ENCODE peak calls at places on chromosome 11, in five cellular contexts. N is mucosa of descending colon; U is stimulated activated CD4-positive, alpha-beta T cell treated with anti-CD3 and anti-CD28 coated beads, TNF-alpha, amount 100 ng/mL, for 24 hours; B is astrocyte of the cerebellum; E is left lung. R is an unnamed sample.

GRCh38 chr11:17978553-17979287 is 34.1 kb downstream of the SERGEF start:
- DNase-seq in N (peak), U (no peak), B (peak), E (peak), R (no peak)

GRCh38 chr11:13962562-13963168 is at the start of gene SPON1:
- DNase-seq in N (peak), U (no peak), B (no peak), E (peak), R (no peak)

GRCh38 chr11:122099345-122100045 is 16.5 kb downstream of the BLID start:
- DNase-seq in N (no peak), U (no peak), B (peak), E (no peak), R (no peak)

GRCh38 chr11:92886243-92886905 is 83.1 kb upstream of the MTNR1B start:
- DNase-seq in N (peak), U (no peak), B (peak), E (no peak), R (no peak)

GRCh38 chr11:128759597-128759996 is 65.7 kb downstream of the FLI1 start:
- DNase-seq in N (no peak), U (no peak), B (no peak), E (no peak), R (no peak)

GRCh38 chr11:113618360-113618759 is 87.7 kb downstream of the TMPRSS5 start:
- DNase-seq in N (no peak), U (no peak), B (peak), E (no peak), R (no peak)

GRCh38 chr11:35337136-35337918 is 82.0 kb downstream of the SLC1A2 start:
- DNase-seq in N (no peak), U (no peak), B (peak), E (no peak), R (no peak)

GRCh38 chr11:76714493-76714892 is 43.9 kb upstream of the LRRC32 start:
- DNase-seq in N (no peak), U (no peak), B (no peak), E (no peak), R (no peak)

GRCh38 chr11:83044958-83045712 is 26.6 kb downstream of the RAB30 start:
- DNase-seq in N (no peak), U (no peak), B (no peak), E (no peak), R (no peak)

GRCh38 chr11:33455827-33456226 is 198.6 kb downstream of the HIPK3 start:
- DNase-seq in N (no peak), U (no peak), B (no peak), E (no peak), R (no peak)

GRCh38 chr11:77068461-77069335 is 1.9 kb downstream of the CAPN5 start:
- DNase-seq in N (peak), U (no peak), B (no peak), E (no peak), R (no peak)

GRCh38 chr11:117796456-117797428 is at the start of gene DSCAML1:
- DNase-seq in N (peak), U (peak), B (no peak), E (no peak), R (no peak)

GRCh38 chr11:66268210-66268952 is at the start of gene RAB1B:
- DNase-seq in N (peak), U (peak), B (peak), E (peak), R (peak)

GRCh38 chr11:10376061-10376460 is 71.2 kb downstream of the ADM start:
- DNase-seq in N (no peak), U (no peak), B (peak), E (no peak), R (no peak)

GRCh38 chr11:36312593-36312990 is 16.5 kb downstream of the PRR5L start:
- DNase-seq in N (no peak), U (no peak), B (peak), E (no peak), R (no peak)

GRCh38 chr11:742156-742546 is 5.1 kb upstream of the TALDO1 start:
- DNase-seq in N (no peak), U (no peak), B (no peak), E (no peak), R (no peak)

GRCh38 chr11:35649984-35650383 is 12.6 kb upstream of the TRIM44 start:
- DNase-seq in N (no peak), U (no peak), B (no peak), E (no peak), R (no peak)

GRCh38 chr11:102831128-102831708 is 12.2 kb downstream of the MMP3 start:
- DNase-seq in N (peak), U (no peak), B (no peak), E (peak), R (no peak)

GRCh38 chr11:73972187-73972586 is 10.5 kb downstream of the UCP2 start:
- DNase-seq in N (peak), U (no peak), B (no peak), E (no peak), R (no peak)

GRCh38 chr11:62839050-62840015 is at the start of gene WDR74:
- DNase-seq in N (peak), U (peak), B (peak), E (peak), R (peak)

GRCh38 chr11:34050967-34051348 is 573 bp upstream of the CAPRIN1 start:
- DNase-seq in N (no peak), U (no peak), B (no peak), E (no peak), R (no peak)

GRCh38 chr11:46741600-46742484 is 22.8 kb downstream of the F2 start:
- DNase-seq in N (no peak), U (no peak), B (no peak), E (no peak), R (no peak)

GRCh38 chr11:113470233-113470632 is 5.0 kb downstream of the DRD2 start:
- DNase-seq in N (no peak), U (no peak), B (no peak), E (no peak), R (no peak)